ENCODE peak calls at places on chromosomes 12 and 14, in four cellular contexts. S, D, I and W are unnamed samples.

GRCh38 chr12:54338682-54339296 is 13.9 kb downstream of the COPZ1 start:
- DNase-seq in S (no peak), D (no peak), I (no peak), W (no peak)

GRCh38 chr14:74302160-74302628 is 540 bp downstream of the ABCD4 start:
- DNase-seq in S (peak), D (no peak), I (no peak), W (no peak)

GRCh38 chr12:93706824-93707223 is 29.6 kb downstream of the CRADD start:
- DNase-seq in S (no peak), D (no peak), I (no peak), W (no peak)

GRCh38 chr14:63174760-63175191 is 29.5 kb upstream of the RHOJ start:
- DNase-seq in S (peak), D (no peak), I (peak), W (peak)

GRCh38 chr12:30972035-30972434 is 45.5 kb downstream of the TSPAN11 start:
- DNase-seq in S (no peak), D (no peak), I (no peak), W (no peak)

GRCh38 chr12:118356809-118357326 is 15.8 kb downstream of the TAOK3 start:
- DNase-seq in S (peak), D (no peak), I (no peak), W (no peak)

GRCh38 chr12:108766294-108766693 is 35.0 kb upstream of the CORO1C start:
- DNase-seq in S (no peak), D (no peak), I (no peak), W (no peak)

GRCh38 chr12:57889541-57889989 is 43.0 kb upstream of the CTDSP2 start:
- DNase-seq in S (peak), D (peak), I (no peak), W (no peak)

GRCh38 chr14:104460920-104461651 is 118.5 kb upstream of the C14orf180 start:
- DNase-seq in S (no peak), D (no peak), I (no peak), W (peak)

GRCh38 chr12:953776-954175 is 4.3 kb upstream of the RAD52 start:
- DNase-seq in S (peak), D (no peak), I (no peak), W (no peak)

GRCh38 chr12:116939734-116940133 is 29.0 kb downstream of the FBXW8 start:
- DNase-seq in S (no peak), D (no peak), I (no peak), W (no peak)

GRCh38 chr12:93050026-93050747 is 121.1 kb upstream of the EEA1 start:
- DNase-seq in S (peak), D (no peak), I (no peak), W (no peak)

GRCh38 chr12:49777800-49778748 is 36.7 kb downstream of the TMBIM6 start:
- DNase-seq in S (peak), D (peak), I (no peak), W (peak)

GRCh38 chr12:113359133-113359938 is 949 bp downstream of the PLBD2 start:
- DNase-seq in S (peak), D (no peak), I (no peak), W (no peak)

GRCh38 chr14:33475623-33476022 is 475.3 kb downstream of the EGLN3 start:
- DNase-seq in S (no peak), D (no peak), I (peak), W (peak)

GRCh38 chr12:103858953-103859601 is 18.0 kb upstream of the NT5DC3 start:
- DNase-seq in S (peak), D (no peak), I (no peak), W (no peak)

GRCh38 chr14:103854822-103855733 is 7.7 kb upstream of the PPP1R13B start:
- DNase-seq in S (no peak), D (peak), I (peak), W (no peak)

GRCh38 chr12:116067892-116068291 is 209.6 kb downstream of the MED13L start:
- DNase-seq in S (no peak), D (no peak), I (no peak), W (no peak)

GRCh38 chr12:121792607-121793500 is 634 bp downstream of the RHOF start:
- DNase-seq in S (no peak), D (peak), I (no peak), W (no peak)

GRCh38 chr12:26987634-26988424 is 26.4 kb downstream of the TM7SF3 start:
- DNase-seq in S (peak), D (no peak), I (no peak), W (no peak)

GRCh38 chr12:25115677-25116076 is 79.3 kb downstream of the DNAI7 start:
- DNase-seq in S (no peak), D (no peak), I (no peak), W (no peak)

GRCh38 chr12:25957898-25958253 is 606 bp upstream of the RASSF8 start:
- DNase-seq in S (peak), D (no peak), I (no peak), W (no peak)

GRCh38 chr12:131830335-131831020 is 2.3 kb downstream of the MMP17 start:
- DNase-seq in S (peak), D (peak), I (peak), W (no peak)

GRCh38 chr12:25151476-25151875 is 43.5 kb downstream of the DNAI7 start:
- DNase-seq in S (peak), D (no peak), I (no peak), W (no peak)

GRCh38 chr12:89192419-89192818 is 159.9 kb downstream of the DUSP6 start:
- DNase-seq in S (no peak), D (no peak), I (no peak), W (no peak)

GRCh38 chr12:86290615-86291014 is 34.4 kb upstream of the MGAT4C start:
- DNase-seq in S (no peak), D (no peak), I (no peak), W (no peak)

GRCh38 chr12:50690923-50691322 is 73.0 kb upstream of the ATF1 start:
- DNase-seq in S (no peak), D (no peak), I (peak), W (no peak)